ENCODE peak calls at places on chromosomes 5 and 9, in eight cellular contexts. C is HEK293T, X is testis, O is NCI-H2081, U is neural progenitor cell, J is AG08395, R is progenitor cell of endocrine pancreas, T is stomach. N is an unnamed sample.

GRCh38 chr9:128406848-128407391 is 13.7 kb upstream of the CERCAM start:
- DNase-seq in C (no peak), X (no peak), O (no peak), U (peak), J (no peak), R (no peak), T (no peak), N (no peak)

GRCh38 chr9:16138961-16139441 is 586.2 kb downstream of the CCDC171 start:
- DNase-seq in C (no peak), X (no peak), O (no peak), U (no peak), J (peak), R (no peak), T (no peak), N (no peak)

GRCh38 chr9:93224591-93224990 is 40.7 kb downstream of the WNK2 start:
- DNase-seq in C (no peak), X (no peak), O (peak), U (no peak), J (no peak), R (no peak), T (no peak), N (no peak)

GRCh38 chr5:90878549-90879196 is 320.1 kb downstream of the ADGRV1 start:
- DNase-seq in C (no peak), X (no peak), O (no peak), U (no peak), J (peak), R (no peak), T (no peak), N (no peak)

GRCh38 chr5:141338538-141339306 is at the start of gene PCDHGA2:
- DNase-seq in C (peak), X (peak), O (no peak), U (peak), J (peak), R (no peak), T (no peak), N (peak)

GRCh38 chr9:83572524-83572923 is 34.3 kb upstream of the FRMD3 start:
- DNase-seq in C (no peak), X (no peak), O (no peak), U (no peak), J (no peak), R (no peak), T (no peak), N (no peak)

GRCh38 chr5:99187611-99188010 is 258.8 kb upstream of the CHD1 start:
- DNase-seq in C (no peak), X (no peak), O (no peak), U (no peak), J (no peak), R (no peak), T (no peak), N (no peak)

GRCh38 chr9:68970150-68970549 is 43.8 kb downstream of the PRKACG start:
- DNase-seq in C (no peak), X (no peak), O (peak), U (no peak), J (no peak), R (no peak), T (no peak), N (no peak)

GRCh38 chr5:180347651-180348050 is 5.5 kb downstream of the GFPT2 start:
- DNase-seq in C (no peak), X (no peak), O (no peak), U (no peak), J (no peak), R (no peak), T (no peak), N (no peak)

GRCh38 chr5:57453728-57454127 is 28.9 kb downstream of the ACTBL2 start:
- DNase-seq in C (no peak), X (no peak), O (no peak), U (no peak), J (no peak), R (no peak), T (no peak), N (no peak)

GRCh38 chr9:129146441-129146933 is 31.6 kb downstream of the IER5L start:
- DNase-seq in C (no peak), X (no peak), O (no peak), U (no peak), J (peak), R (no peak), T (no peak), N (no peak)

GRCh38 chr9:10265102-10265708 is 347.6 kb downstream of the PTPRD start:
- DNase-seq in C (no peak), X (no peak), O (no peak), U (no peak), J (no peak), R (no peak), T (no peak), N (no peak)

GRCh38 chr5:36366883-36367282 is 65.2 kb upstream of the RANBP3L start:
- DNase-seq in C (no peak), X (no peak), O (no peak), U (no peak), J (no peak), R (no peak), T (no peak), N (no peak)

GRCh38 chr9:112013261-112013660 is 116.6 kb downstream of the UGCG start:
- DNase-seq in C (no peak), X (no peak), O (no peak), U (no peak), J (no peak), R (no peak), T (no peak), N (no peak)

GRCh38 chr5:6858419-6858818 is 145.2 kb downstream of the TENT4A start:
- DNase-seq in C (no peak), X (no peak), O (no peak), U (no peak), J (no peak), R (no peak), T (no peak), N (peak)

GRCh38 chr9:72497476-72498065 is 23.8 kb upstream of the TMC1 start:
- DNase-seq in C (no peak), X (no peak), O (peak), U (no peak), J (no peak), R (no peak), T (no peak), N (peak)

GRCh38 chr9:70902705-70903131 is 218.7 kb downstream of the TRPM3 start:
- DNase-seq in C (no peak), X (peak), O (no peak), U (no peak), J (peak), R (no peak), T (no peak), N (no peak)

GRCh38 chr9:114221706-114222465 is 66.5 kb downstream of the COL27A1 start:
- DNase-seq in C (no peak), X (no peak), O (no peak), U (no peak), J (no peak), R (no peak), T (no peak), N (no peak)

GRCh38 chr5:58649716-58650115 is 66.8 kb downstream of the RAB3C start:
- DNase-seq in C (no peak), X (no peak), O (no peak), U (no peak), J (no peak), R (no peak), T (no peak), N (no peak)

GRCh38 chr5:175872287-175873089 is 1.1 kb downstream of the CPLX2 start:
- DNase-seq in C (no peak), X (no peak), O (peak), U (peak), J (no peak), R (no peak), T (no peak), N (peak)

GRCh38 chr5:176769911-176770310 is 40.4 kb upstream of the UNC5A start:
- DNase-seq in C (no peak), X (peak), O (no peak), U (no peak), J (no peak), R (no peak), T (no peak), N (no peak)

GRCh38 chr5:170307575-170308465 is 10.2 kb upstream of the LCP2 start:
- DNase-seq in C (no peak), X (peak), O (no peak), U (peak), J (peak), R (no peak), T (peak), N (no peak)

GRCh38 chr5:167363065-167363464 is 928.4 kb upstream of the WWC1 start:
- DNase-seq in C (no peak), X (no peak), O (no peak), U (no peak), J (no peak), R (no peak), T (no peak), N (no peak)

N was measured in WERI-Rb-1.